ENCODE peak calls at places on chromosomes 5 and 9, in nine cellular contexts. D is HFFc6; R is vagina; B is WERI-Rb-1; C is endothelial cell; L is HTR-8/SVneo; V is activated CD4-positive, alpha-beta T cell treated with anti-CD3 and anti-CD28 coated beads, Interleukin-2, amount 50 U/mL, for 1 hour; A is astrocyte of the cerebellum; X is fibroblast of lung. Z is an unnamed sample.

GRCh38 chr5:87347272-87347671 is 65.5 kb downstream of the CCNH start:
- DNase-seq in D (peak; percentile 20), R (no peak), B (no peak), C (no peak), L (no peak), V (no peak), A (peak; percentile 22), X (peak; percentile 59), Z (no peak)

GRCh38 chr5:73170522-73170921 is 2.5 kb upstream of the TMEM174 start:
- DNase-seq in D (peak; percentile 25), R (no peak), B (peak; percentile 37), C (peak; percentile 55), L (no peak), V (no peak), A (no peak), X (no peak), Z (no peak)

GRCh38 chr9:71762900-71763653 is 5.2 kb downstream of the CEMIP2 start:
- DNase-seq in D (peak; percentile 85), R (no peak), B (no peak), C (no peak), L (no peak), V (no peak), A (no peak), X (peak; percentile 93), Z (no peak)

GRCh38 chr9:127983847-127984289 is 3.1 kb upstream of the EEIG1 start:
- DNase-seq in D (no peak), R (no peak), B (no peak), C (no peak), L (no peak), V (no peak), A (no peak), X (no peak), Z (no peak)

GRCh38 chr9:20593551-20593950 is 28.7 kb downstream of the MLLT3 start:
- DNase-seq in D (peak; percentile 62), R (no peak), B (no peak), C (no peak), L (no peak), V (no peak), A (peak; percentile 59), X (peak; percentile 85), Z (no peak)

GRCh38 chr5:179176166-179176565 is 116.0 kb downstream of the ZNF354C start:
- DNase-seq in D (no peak), R (no peak), B (no peak), C (no peak), L (no peak), V (no peak), A (no peak), X (no peak), Z (no peak)

GRCh38 chr5:31948006-31948405 is 226.1 kb downstream of the GOLPH3 start:
- DNase-seq in D (no peak), R (no peak), B (no peak), C (no peak), L (no peak), V (no peak), A (no peak), X (peak; percentile 27), Z (no peak)

GRCh38 chr9:14341437-14342133 is 27.6 kb upstream of the NFIB start:
- DNase-seq in D (no peak), R (no peak), B (no peak), C (peak; percentile 53), L (no peak), V (no peak), A (no peak), X (no peak), Z (no peak)

GRCh38 chr5:72842816-72843215 is 26.4 kb downstream of the TNPO1 start:
- DNase-seq in D (peak; percentile 78), R (no peak), B (no peak), C (no peak), L (no peak), V (no peak), A (no peak), X (peak; percentile 42), Z (no peak)

GRCh38 chr5:72300590-72301339 is 19.3 kb downstream of the MRPS27 start:
- DNase-seq in D (no peak), R (no peak), B (no peak), C (no peak), L (no peak), V (no peak), A (no peak), X (no peak), Z (no peak)

GRCh38 chr5:124064956-124065355 is 553.0 kb downstream of the CSNK1G3 start:
- DNase-seq in D (no peak), R (no peak), B (no peak), C (no peak), L (no peak), V (no peak), A (no peak), X (no peak), Z (no peak)

GRCh38 chr5:172312286-172312685 is 28.7 kb upstream of the UBTD2 start:
- DNase-seq in D (peak; percentile 15), R (no peak), B (no peak), C (no peak), L (no peak), V (no peak), A (peak; percentile 44), X (peak; percentile 61), Z (no peak)

GRCh38 chr5:110812639-110813038 is 73.8 kb downstream of the SLC25A46 start:
- DNase-seq in D (no peak), R (no peak), B (no peak), C (no peak), L (no peak), V (no peak), A (no peak), X (no peak), Z (no peak)

GRCh38 chr9:841371-842209 is at the start of gene DMRT1:
- DNase-seq in D (no peak), R (no peak), B (peak; percentile 27), C (peak; percentile 8), L (no peak), V (no peak), A (no peak), X (no peak), Z (no peak)

GRCh38 chr5:134127376-134127861 is 12.9 kb downstream of the TCF7 start:
- DNase-seq in D (no peak), R (no peak), B (no peak), C (no peak), L (no peak), V (no peak), A (peak; percentile 49), X (peak; percentile 66), Z (no peak)

GRCh38 chr5:75885849-75886596 is 168.8 kb upstream of the POC5 start:
- DNase-seq in D (no peak), R (no peak), B (peak; percentile 41), C (peak; percentile 38), L (no peak), V (no peak), A (no peak), X (no peak), Z (no peak)

GRCh38 chr5:64977779-64978178 is 209.0 kb downstream of the CWC27 start:
- DNase-seq in D (no peak), R (no peak), B (no peak), C (no peak), L (no peak), V (no peak), A (no peak), X (peak; percentile 30), Z (no peak)

GRCh38 chr5:10875201-10875768 is 114.3 kb upstream of the DAP start:
- DNase-seq in D (no peak), R (no peak), B (no peak), C (no peak), L (peak; percentile 66), V (no peak), A (no peak), X (peak; percentile 46), Z (no peak)

GRCh38 chr5:124888050-124888506 is 141.6 kb upstream of the ZNF608 start:
- DNase-seq in D (no peak), R (no peak), B (peak; percentile 55), C (peak; percentile 15), L (no peak), V (no peak), A (no peak), X (no peak), Z (no peak)

GRCh38 chr9:126347093-126347492 is 20.5 kb downstream of the MVB12B start:
- DNase-seq in D (no peak), R (no peak), B (no peak), C (no peak), L (no peak), V (no peak), A (no peak), X (no peak), Z (no peak)

GRCh38 chr5:97876272-97876671 is 693.2 kb upstream of the RIOK2 start:
- DNase-seq in D (no peak), R (no peak), B (no peak), C (no peak), L (no peak), V (no peak), A (no peak), X (peak; percentile 38), Z (no peak)

GRCh38 chr5:122183098-122183794 is 53.9 kb downstream of the ZNF474 start:
- DNase-seq in D (peak; percentile 79), R (no peak), B (no peak), C (no peak), L (no peak), V (no peak), A (peak; percentile 82), X (peak; percentile 91), Z (no peak)

GRCh38 chr5:36879274-36880033 is 2.9 kb downstream of the NIPBL start:
- DNase-seq in D (no peak), R (no peak), B (no peak), C (no peak), L (no peak), V (no peak), A (no peak), X (no peak), Z (no peak)

GRCh38 chr5:82657036-82657699 is 379.0 kb upstream of the RPS23 start:
- DNase-seq in D (no peak), R (no peak), B (no peak), C (no peak), L (no peak), V (no peak), A (no peak), X (no peak), Z (no peak)

GRCh38 chr9:92414566-92414965 is 9.7 kb downstream of the OMD start:
- DNase-seq in D (no peak), R (no peak), B (no peak), C (no peak), L (no peak), V (no peak), A (no peak), X (peak; percentile 50), Z (no peak)

GRCh38 chr5:141875795-141876627 is 2.2 kb downstream of the PCDH1 start:
- DNase-seq in D (no peak), R (peak; percentile 95), B (peak; percentile 67), C (no peak), L (no peak), V (no peak), A (no peak), X (no peak), Z (peak; percentile 1)

GRCh38 chr5:85293139-85293785 is 908.6 kb upstream of the EDIL3 start:
- DNase-seq in D (no peak), R (no peak), B (no peak), C (no peak), L (no peak), V (no peak), A (no peak), X (no peak), Z (no peak)

GRCh38 chr9:37066139-37066725 is 32.2 kb upstream of the PAX5 start:
- DNase-seq in D (no peak), R (no peak), B (no peak), C (no peak), L (no peak), V (no peak), A (no peak), X (no peak), Z (no peak)

GRCh38 chr5:125700380-125700856 is 722.8 kb upstream of the GRAMD2B start:
- DNase-seq in D (no peak), R (no peak), B (no peak), C (no peak), L (no peak), V (no peak), A (no peak), X (peak; percentile 56), Z (no peak)

GRCh38 chr5:88827997-88828396 is 55.0 kb downstream of the MEF2C start:
- DNase-seq in D (no peak), R (no peak), B (no peak), C (no peak), L (no peak), V (no peak), A (no peak), X (peak; percentile 33), Z (no peak)

GRCh38 chr9:76699966-76700365 is 64.3 kb upstream of the PCA3 start:
- DNase-seq in D (peak; percentile 48), R (no peak), B (no peak), C (no peak), L (no peak), V (no peak), A (peak; percentile 72), X (peak; percentile 90), Z (no peak)

Z was measured in GM12892.